ENCODE peak calls at places on chromosomes 11 and 22, in six cellular contexts. One of them, this sample, is unnamed.

GRCh38 chr11:126654886-126655806 is 299.7 kb downstream of the ST3GAL4 start:
- DNase-seq in HFF-Myc: no peak
- DNase-seq in CD8-positive, alpha-beta T cell: no peak
- DNase-seq in upper lobe of left lung: no peak
- DNase-seq in iPS DF 6.9: no peak
- DNase-seq in cardiac muscle cell: no peak
- DNase-seq in this sample: no peak

GRCh38 chr11:133413726-133414125 is 118.6 kb downstream of the OPCML start:
- DNase-seq in cardiac muscle cell: no peak
- DNase-seq in iPS DF 6.9: no peak
- DNase-seq in CD8-positive, alpha-beta T cell: no peak
- DNase-seq in upper lobe of left lung: no peak
- DNase-seq in HFF-Myc: no peak
- DNase-seq in this sample: no peak

GRCh38 chr11:130323452-130324448 is 9.0 kb upstream of the ZBTB44 start:
- DNase-seq in iPS DF 6.9: no peak
- DNase-seq in HFF-Myc: no peak
- DNase-seq in cardiac muscle cell: peak
- DNase-seq in CD8-positive, alpha-beta T cell: no peak
- DNase-seq in upper lobe of left lung: no peak
- DNase-seq in this sample: no peak

GRCh38 chr11:132054822-132055221 is 684.4 kb downstream of the NTM start:
- DNase-seq in HFF-Myc: peak
- DNase-seq in iPS DF 6.9: no peak
- DNase-seq in CD8-positive, alpha-beta T cell: no peak
- DNase-seq in upper lobe of left lung: no peak
- DNase-seq in cardiac muscle cell: peak
- DNase-seq in this sample: peak

GRCh38 chr22:50247748-50248147 is 2.9 kb upstream of the TUBGCP6 start:
- DNase-seq in upper lobe of left lung: no peak
- DNase-seq in cardiac muscle cell: peak
- DNase-seq in HFF-Myc: no peak
- DNase-seq in iPS DF 6.9: no peak
- DNase-seq in CD8-positive, alpha-beta T cell: peak
- DNase-seq in this sample: no peak

GRCh38 chr11:68214173-68215086 is 1.3 kb upstream of the KMT5B start:
- DNase-seq in upper lobe of left lung: peak
- DNase-seq in iPS DF 6.9: no peak
- DNase-seq in cardiac muscle cell: no peak
- DNase-seq in CD8-positive, alpha-beta T cell: no peak
- DNase-seq in HFF-Myc: no peak
- DNase-seq in this sample: no peak

GRCh38 chr22:29623553-29624169 is 20.2 kb downstream of the NF2 start:
- DNase-seq in iPS DF 6.9: no peak
- DNase-seq in HFF-Myc: no peak
- DNase-seq in CD8-positive, alpha-beta T cell: no peak
- DNase-seq in cardiac muscle cell: no peak
- DNase-seq in upper lobe of left lung: no peak
- DNase-seq in this sample: no peak

GRCh38 chr11:75437966-75438659 is 5.1 kb upstream of the KLHL35 start:
- DNase-seq in iPS DF 6.9: no peak
- DNase-seq in CD8-positive, alpha-beta T cell: no peak
- DNase-seq in cardiac muscle cell: no peak
- DNase-seq in upper lobe of left lung: no peak
- DNase-seq in HFF-Myc: no peak
- DNase-seq in this sample: no peak

GRCh38 chr11:72789493-72790131 is 4.2 kb downstream of the STARD10 start:
- DNase-seq in cardiac muscle cell: peak
- DNase-seq in CD8-positive, alpha-beta T cell: no peak
- DNase-seq in HFF-Myc: no peak
- DNase-seq in iPS DF 6.9: no peak
- DNase-seq in upper lobe of left lung: no peak
- DNase-seq in this sample: peak

GRCh38 chr22:28899199-28899853 is 16.0 kb downstream of the ZNRF3 start:
- DNase-seq in CD8-positive, alpha-beta T cell: peak
- DNase-seq in cardiac muscle cell: no peak
- DNase-seq in upper lobe of left lung: no peak
- DNase-seq in iPS DF 6.9: no peak
- DNase-seq in HFF-Myc: no peak
- DNase-seq in this sample: no peak

GRCh38 chr11:1548221-1549070 is 23.6 kb downstream of the DUSP8 start:
- DNase-seq in cardiac muscle cell: peak
- DNase-seq in iPS DF 6.9: no peak
- DNase-seq in HFF-Myc: no peak
- DNase-seq in upper lobe of left lung: peak
- DNase-seq in CD8-positive, alpha-beta T cell: no peak
- DNase-seq in this sample: no peak

GRCh38 chr11:15807827-15808226 is 548.5 kb downstream of the SOX6 start:
- DNase-seq in HFF-Myc: no peak
- DNase-seq in CD8-positive, alpha-beta T cell: no peak
- DNase-seq in iPS DF 6.9: no peak
- DNase-seq in upper lobe of left lung: no peak
- DNase-seq in cardiac muscle cell: peak
- DNase-seq in this sample: no peak

GRCh38 chr11:76793391-76793811 is 10.2 kb downstream of the TSKU start:
- DNase-seq in upper lobe of left lung: peak
- DNase-seq in HFF-Myc: no peak
- DNase-seq in CD8-positive, alpha-beta T cell: no peak
- DNase-seq in cardiac muscle cell: no peak
- DNase-seq in iPS DF 6.9: no peak
- DNase-seq in this sample: peak

GRCh38 chr22:39215430-39216142 is 29.2 kb downstream of the PDGFB start:
- DNase-seq in cardiac muscle cell: no peak
- DNase-seq in HFF-Myc: no peak
- DNase-seq in upper lobe of left lung: peak
- DNase-seq in iPS DF 6.9: no peak
- DNase-seq in CD8-positive, alpha-beta T cell: peak
- DNase-seq in this sample: no peak

GRCh38 chr11:76789443-76789719 is 6.2 kb downstream of the TSKU start:
- DNase-seq in cardiac muscle cell: no peak
- DNase-seq in iPS DF 6.9: no peak
- DNase-seq in upper lobe of left lung: no peak
- DNase-seq in HFF-Myc: no peak
- DNase-seq in CD8-positive, alpha-beta T cell: no peak
- DNase-seq in this sample: no peak

GRCh38 chr11:45097721-45098493 is 48.5 kb upstream of the PRDM11 start:
- DNase-seq in upper lobe of left lung: no peak
- DNase-seq in iPS DF 6.9: peak
- DNase-seq in HFF-Myc: no peak
- DNase-seq in CD8-positive, alpha-beta T cell: peak
- DNase-seq in cardiac muscle cell: peak
- DNase-seq in this sample: no peak

GRCh38 chr11:69380921-69381581 is 87.1 kb downstream of the MYEOV start:
- DNase-seq in iPS DF 6.9: no peak
- DNase-seq in CD8-positive, alpha-beta T cell: no peak
- DNase-seq in HFF-Myc: no peak
- DNase-seq in cardiac muscle cell: no peak
- DNase-seq in upper lobe of left lung: no peak
- DNase-seq in this sample: no peak

GRCh38 chr11:43738600-43739409 is 58.3 kb downstream of the HSD17B12 start:
- DNase-seq in HFF-Myc: peak
- DNase-seq in upper lobe of left lung: peak
- DNase-seq in iPS DF 6.9: no peak
- DNase-seq in cardiac muscle cell: peak
- DNase-seq in CD8-positive, alpha-beta T cell: no peak
- DNase-seq in this sample: peak

GRCh38 chr11:77119531-77119936 is 8.5 kb upstream of the MYO7A start:
- DNase-seq in iPS DF 6.9: no peak
- DNase-seq in CD8-positive, alpha-beta T cell: no peak
- DNase-seq in cardiac muscle cell: no peak
- DNase-seq in HFF-Myc: no peak
- DNase-seq in upper lobe of left lung: no peak
- DNase-seq in this sample: no peak

GRCh38 chr22:23259916-23260644 is 79.8 kb downstream of the BCR start:
- DNase-seq in CD8-positive, alpha-beta T cell: no peak
- DNase-seq in HFF-Myc: no peak
- DNase-seq in cardiac muscle cell: no peak
- DNase-seq in iPS DF 6.9: peak
- DNase-seq in upper lobe of left lung: no peak
- DNase-seq in this sample: no peak

GRCh38 chr11:10969387-10969786 is 111.5 kb upstream of the ZBED5 start:
- DNase-seq in upper lobe of left lung: no peak
- DNase-seq in CD8-positive, alpha-beta T cell: no peak
- DNase-seq in HFF-Myc: no peak
- DNase-seq in iPS DF 6.9: no peak
- DNase-seq in cardiac muscle cell: no peak
- DNase-seq in this sample: no peak

DNA sequence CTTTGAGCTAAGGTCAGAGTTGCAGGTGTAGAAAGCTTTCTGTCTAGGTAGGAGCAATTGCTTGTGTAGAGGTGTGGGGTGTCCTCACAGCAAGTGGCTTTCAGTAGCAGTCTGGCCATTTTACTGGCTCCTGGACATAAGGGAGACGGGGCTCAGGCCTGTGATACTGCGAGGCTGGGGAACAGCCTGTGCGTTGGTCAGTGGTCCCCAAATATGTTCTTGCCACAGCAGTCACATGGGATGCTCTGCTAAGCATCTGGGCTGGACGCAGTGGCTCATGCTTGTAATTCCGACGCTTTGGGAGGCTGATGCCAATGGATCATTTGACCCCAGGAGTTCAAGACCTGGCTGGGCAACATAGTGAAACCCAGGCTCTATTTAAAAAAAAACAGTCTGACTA is 1.9 kb downstream of the MCM5 start:
- DNase-seq in HFF-Myc: no peak
- DNase-seq in cardiac muscle cell: no peak
- DNase-seq in iPS DF 6.9: no peak
- DNase-seq in upper lobe of left lung: no peak
- DNase-seq in CD8-positive, alpha-beta T cell: no peak
- DNase-seq in this sample: no peak
- H3K4me3 ChIP-seq in HFF-Myc: peak
- H3K4me3 ChIP-seq in cardiac muscle cell: no peak
- H3K4me3 ChIP-seq in iPS DF 6.9: no peak
- H3K4me3 ChIP-seq in upper lobe of left lung: no peak
- H3K4me3 ChIP-seq in CD8-positive, alpha-beta T cell: no peak
- H3K4me3 ChIP-seq in this sample: no peak

GRCh38 chr11:124839051-124839971 is 25.9 kb upstream of the ROBO3 start:
- DNase-seq in upper lobe of left lung: no peak
- DNase-seq in iPS DF 6.9: no peak
- DNase-seq in cardiac muscle cell: no peak
- DNase-seq in HFF-Myc: no peak
- DNase-seq in CD8-positive, alpha-beta T cell: peak
- DNase-seq in this sample: no peak
- H3K4me3 ChIP-seq in upper lobe of left lung: peak
- H3K4me3 ChIP-seq in iPS DF 6.9: peak
- H3K4me3 ChIP-seq in cardiac muscle cell: peak
- H3K4me3 ChIP-seq in HFF-Myc: peak
- H3K4me3 ChIP-seq in CD8-positive, alpha-beta T cell: no peak
- H3K4me3 ChIP-seq in this sample: peak

DNA sequence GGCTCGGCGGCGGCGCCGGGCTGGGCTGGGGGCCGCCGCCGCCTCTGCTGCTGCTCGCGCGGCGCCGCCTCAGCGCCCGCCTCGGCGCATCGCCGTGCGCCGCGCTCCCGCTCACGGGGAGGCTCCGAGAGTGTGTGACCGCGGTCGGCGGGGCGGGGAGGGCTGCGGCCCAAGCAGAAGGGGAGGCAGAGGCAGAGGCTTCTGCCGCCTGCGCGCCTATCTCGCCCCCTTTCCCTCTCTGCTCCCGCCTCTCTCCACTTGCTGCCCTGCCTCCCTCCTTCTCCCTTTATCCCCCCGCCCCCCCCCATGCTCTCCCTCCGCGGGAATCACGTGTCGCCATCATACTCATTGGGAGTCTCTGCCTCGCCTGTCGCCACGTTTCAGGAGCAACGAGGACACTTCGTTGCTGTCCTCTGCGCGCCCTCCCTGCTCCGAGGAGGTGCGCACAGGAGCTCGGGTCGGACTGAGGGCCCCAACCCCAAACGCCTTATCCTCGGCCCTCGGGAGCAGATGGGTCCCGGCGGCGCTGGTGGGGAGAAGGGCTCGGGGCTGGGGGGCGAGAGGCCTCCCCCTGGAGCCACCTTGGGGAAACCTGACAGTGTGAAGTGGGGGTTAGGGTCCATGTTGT is at the start of gene GUCY1A2:
- DNase-seq in upper lobe of left lung: no peak
- DNase-seq in CD8-positive, alpha-beta T cell: no peak
- DNase-seq in HFF-Myc: no peak
- DNase-seq in cardiac muscle cell: peak
- DNase-seq in iPS DF 6.9: no peak
- DNase-seq in this sample: no peak
- H3K4me3 ChIP-seq in upper lobe of left lung: peak
- H3K4me3 ChIP-seq in CD8-positive, alpha-beta T cell: no peak
- H3K4me3 ChIP-seq in HFF-Myc: peak
- H3K4me3 ChIP-seq in cardiac muscle cell: peak
- H3K4me3 ChIP-seq in iPS DF 6.9: peak
- H3K4me3 ChIP-seq in this sample: peak

GRCh38 chr22:27799334-27800249 is 2.0 kb downstream of the MN1 start:
- DNase-seq in HFF-Myc: no peak
- DNase-seq in CD8-positive, alpha-beta T cell: no peak
- DNase-seq in iPS DF 6.9: no peak
- DNase-seq in upper lobe of left lung: no peak
- DNase-seq in cardiac muscle cell: no peak
- DNase-seq in this sample: no peak

GRCh38 chr22:27800250-27801131 is 1.1 kb downstream of the MN1 start:
- DNase-seq in upper lobe of left lung: no peak
- DNase-seq in CD8-positive, alpha-beta T cell: no peak
- DNase-seq in HFF-Myc: no peak
- DNase-seq in cardiac muscle cell: no peak
- DNase-seq in iPS DF 6.9: no peak
- DNase-seq in this sample: no peak

GRCh38 chr22:27797793-27798525 is 3.6 kb downstream of the MN1 start:
- DNase-seq in HFF-Myc: no peak
- DNase-seq in CD8-positive, alpha-beta T cell: no peak
- DNase-seq in cardiac muscle cell: no peak
- DNase-seq in upper lobe of left lung: no peak
- DNase-seq in iPS DF 6.9: no peak
- DNase-seq in this sample: no peak

GRCh38 chr22:27796829-27797792 is 4.4 kb downstream of the MN1 start:
- DNase-seq in upper lobe of left lung: no peak
- DNase-seq in iPS DF 6.9: no peak
- DNase-seq in CD8-positive, alpha-beta T cell: no peak
- DNase-seq in cardiac muscle cell: no peak
- DNase-seq in HFF-Myc: no peak
- DNase-seq in this sample: no peak

DNA sequence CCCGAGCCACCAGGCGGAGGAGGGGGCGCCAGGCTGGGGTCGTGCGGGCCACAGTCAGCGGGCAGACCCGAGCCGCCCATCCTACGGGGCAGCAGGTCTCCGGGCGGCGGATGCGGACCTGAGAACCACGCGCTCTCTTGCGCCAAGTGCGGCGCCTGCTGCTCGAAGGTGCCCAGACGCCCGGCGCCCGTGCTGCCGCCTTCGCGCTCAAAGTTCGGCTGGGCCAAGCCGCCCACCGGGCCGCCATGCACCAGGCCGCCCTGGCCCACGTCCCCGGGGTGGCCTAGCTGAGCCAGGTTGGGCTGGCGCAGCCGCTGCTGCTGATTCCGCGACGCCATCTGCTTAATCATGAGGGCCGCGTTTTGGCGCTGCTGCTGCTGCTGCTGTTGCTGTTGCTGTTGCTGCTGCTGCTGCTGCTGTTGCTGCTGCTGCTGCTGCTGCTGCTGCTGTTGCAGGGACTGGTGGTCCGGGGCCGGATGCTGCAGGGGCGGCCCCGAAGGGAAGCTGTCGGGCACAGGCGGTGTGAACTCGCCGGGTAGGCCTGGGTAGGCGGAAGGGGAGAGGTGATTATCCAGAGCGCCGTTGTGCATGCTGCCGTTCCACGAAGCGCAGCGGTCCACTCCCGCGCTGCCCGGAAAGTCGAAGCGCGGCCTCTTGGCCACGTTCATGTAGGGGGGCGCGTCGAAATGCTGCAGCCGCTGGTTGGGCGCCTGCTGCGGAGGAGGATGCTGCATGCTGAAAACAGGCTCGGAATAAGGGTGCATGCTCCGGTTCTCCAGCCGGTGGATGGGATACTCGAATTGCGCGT is 2.8 kb downstream of the MN1 start:
- DNase-seq in CD8-positive, alpha-beta T cell: no peak
- DNase-seq in HFF-Myc: no peak
- DNase-seq in cardiac muscle cell: peak
- DNase-seq in upper lobe of left lung: no peak
- DNase-seq in iPS DF 6.9: no peak
- DNase-seq in this sample: no peak
- H3K4me3 ChIP-seq in CD8-positive, alpha-beta T cell: no peak
- H3K4me3 ChIP-seq in HFF-Myc: no peak
- H3K4me3 ChIP-seq in cardiac muscle cell: peak
- H3K4me3 ChIP-seq in upper lobe of left lung: no peak
- H3K4me3 ChIP-seq in iPS DF 6.9: no peak
- H3K4me3 ChIP-seq in this sample: no peak

This sample was measured in skeletal muscle cell.